ENCODE peak calls at places on chromosomes 2 and 18, in eight cellular contexts. One of them, this sample, is unnamed.

GRCh38 chr2:201680743-201681142 is 17.7 kb downstream of the MPP4 start:
- DNase-seq in GM12878: no peak
- DNase-seq in HCT116: peak
- DNase-seq in uterus: no peak
- DNase-seq in body of pancreas: no peak
- DNase-seq in GM12891: no peak
- DNase-seq in breast epithelium: no peak
- DNase-seq in Peyer's patch: no peak
- DNase-seq in this sample: peak

GRCh38 chr2:27735263-27735904 is 36.1 kb upstream of the MRPL33 start:
- DNase-seq in GM12878: no peak
- DNase-seq in HCT116: no peak
- DNase-seq in uterus: peak
- DNase-seq in body of pancreas: peak
- DNase-seq in GM12891: peak
- DNase-seq in breast epithelium: peak
- DNase-seq in Peyer's patch: peak
- DNase-seq in this sample: peak

GRCh38 chr2:203412555-203413331 is 84.5 kb downstream of the ABI2 start:
- DNase-seq in GM12878: no peak
- DNase-seq in HCT116: no peak
- DNase-seq in uterus: no peak
- DNase-seq in body of pancreas: no peak
- DNase-seq in GM12891: no peak
- DNase-seq in breast epithelium: no peak
- DNase-seq in Peyer's patch: no peak
- DNase-seq in this sample: no peak

GRCh38 chr18:58310517-58310916 is 266.5 kb downstream of the NEDD4L start:
- DNase-seq in GM12878: no peak
- DNase-seq in HCT116: no peak
- DNase-seq in uterus: no peak
- DNase-seq in body of pancreas: peak
- DNase-seq in GM12891: no peak
- DNase-seq in breast epithelium: no peak
- DNase-seq in Peyer's patch: peak
- DNase-seq in this sample: no peak

GRCh38 chr2:88690591-88691338 is 708 bp upstream of the RPIA start:
- DNase-seq in GM12878: no peak
- DNase-seq in HCT116: peak
- DNase-seq in uterus: peak
- DNase-seq in body of pancreas: peak
- DNase-seq in GM12891: no peak
- DNase-seq in breast epithelium: peak
- DNase-seq in Peyer's patch: no peak
- DNase-seq in this sample: peak

GRCh38 chr2:70088508-70089219 is 1.4 kb downstream of the PCBP1 start:
- DNase-seq in GM12878: no peak
- DNase-seq in HCT116: no peak
- DNase-seq in uterus: no peak
- DNase-seq in body of pancreas: no peak
- DNase-seq in GM12891: no peak
- DNase-seq in breast epithelium: no peak
- DNase-seq in Peyer's patch: no peak
- DNase-seq in this sample: no peak

GRCh38 chr2:88765154-88765948 is 73.9 kb downstream of the RPIA start:
- DNase-seq in GM12878: no peak
- DNase-seq in HCT116: no peak
- DNase-seq in uterus: no peak
- DNase-seq in body of pancreas: peak
- DNase-seq in GM12891: peak
- DNase-seq in breast epithelium: no peak
- DNase-seq in Peyer's patch: peak
- DNase-seq in this sample: no peak

GRCh38 chr2:210713122-210713521 is 156.7 kb downstream of the CPS1 start:
- DNase-seq in GM12878: no peak
- DNase-seq in HCT116: no peak
- DNase-seq in uterus: no peak
- DNase-seq in body of pancreas: no peak
- DNase-seq in GM12891: no peak
- DNase-seq in breast epithelium: no peak
- DNase-seq in Peyer's patch: no peak
- DNase-seq in this sample: no peak

GRCh38 chr2:200408428-200409311 is 101.2 kb downstream of the KCTD18 start:
- DNase-seq in GM12878: no peak
- DNase-seq in HCT116: peak
- DNase-seq in uterus: no peak
- DNase-seq in body of pancreas: no peak
- DNase-seq in GM12891: no peak
- DNase-seq in breast epithelium: no peak
- DNase-seq in Peyer's patch: peak
- DNase-seq in this sample: peak

GRCh38 chr18:27073404-27073830 is 111.7 kb downstream of the CHST9 start:
- DNase-seq in GM12878: peak
- DNase-seq in HCT116: no peak
- DNase-seq in uterus: no peak
- DNase-seq in body of pancreas: no peak
- DNase-seq in GM12891: peak
- DNase-seq in breast epithelium: no peak
- DNase-seq in Peyer's patch: no peak
- DNase-seq in this sample: no peak

GRCh38 chr2:241379481-241380480 is 23.7 kb downstream of the FARP2 start:
- DNase-seq in GM12878: no peak
- DNase-seq in HCT116: no peak
- DNase-seq in uterus: no peak
- DNase-seq in body of pancreas: no peak
- DNase-seq in GM12891: no peak
- DNase-seq in breast epithelium: no peak
- DNase-seq in Peyer's patch: no peak
- DNase-seq in this sample: no peak

GRCh38 chr2:43397411-43397810 is 171.0 kb upstream of the ZFP36L2 start:
- DNase-seq in GM12878: no peak
- DNase-seq in HCT116: no peak
- DNase-seq in uterus: no peak
- DNase-seq in body of pancreas: no peak
- DNase-seq in GM12891: no peak
- DNase-seq in breast epithelium: no peak
- DNase-seq in Peyer's patch: no peak
- DNase-seq in this sample: no peak

GRCh38 chr2:54558188-54558975 is 102.3 kb downstream of the SPTBN1 start:
- DNase-seq in GM12878: no peak
- DNase-seq in HCT116: peak
- DNase-seq in uterus: peak
- DNase-seq in body of pancreas: peak
- DNase-seq in GM12891: no peak
- DNase-seq in breast epithelium: peak
- DNase-seq in Peyer's patch: peak
- DNase-seq in this sample: no peak

GRCh38 chr2:3492951-3493609 is 26.3 kb downstream of the ADI1 start:
- DNase-seq in GM12878: no peak
- DNase-seq in HCT116: no peak
- DNase-seq in uterus: peak
- DNase-seq in body of pancreas: peak
- DNase-seq in GM12891: no peak
- DNase-seq in breast epithelium: no peak
- DNase-seq in Peyer's patch: no peak
- DNase-seq in this sample: no peak

GRCh38 chr18:51666717-51667320 is 469.3 kb upstream of the MEX3C start:
- DNase-seq in GM12878: no peak
- DNase-seq in HCT116: no peak
- DNase-seq in uterus: no peak
- DNase-seq in body of pancreas: peak
- DNase-seq in GM12891: no peak
- DNase-seq in breast epithelium: no peak
- DNase-seq in Peyer's patch: no peak
- DNase-seq in this sample: no peak

GRCh38 chr18:54942569-54942968 is 16.7 kb downstream of the CCDC68 start:
- DNase-seq in GM12878: no peak
- DNase-seq in HCT116: no peak
- DNase-seq in uterus: no peak
- DNase-seq in body of pancreas: no peak
- DNase-seq in GM12891: no peak
- DNase-seq in breast epithelium: no peak
- DNase-seq in Peyer's patch: no peak
- DNase-seq in this sample: no peak

GRCh38 chr2:12168354-12169059 is 422.1 kb downstream of the LPIN1 start:
- DNase-seq in GM12878: no peak
- DNase-seq in HCT116: no peak
- DNase-seq in uterus: no peak
- DNase-seq in body of pancreas: no peak
- DNase-seq in GM12891: no peak
- DNase-seq in breast epithelium: no peak
- DNase-seq in Peyer's patch: no peak
- DNase-seq in this sample: no peak

GRCh38 chr2:30509716-30510115 is 62.7 kb downstream of the LCLAT1 start:
- DNase-seq in GM12878: no peak
- DNase-seq in HCT116: no peak
- DNase-seq in uterus: no peak
- DNase-seq in body of pancreas: no peak
- DNase-seq in GM12891: no peak
- DNase-seq in breast epithelium: no peak
- DNase-seq in Peyer's patch: no peak
- DNase-seq in this sample: no peak

GRCh38 chr18:55635439-55635838 is 47.4 kb upstream of the TCF4 start:
- DNase-seq in GM12878: no peak
- DNase-seq in HCT116: no peak
- DNase-seq in uterus: no peak
- DNase-seq in body of pancreas: no peak
- DNase-seq in GM12891: no peak
- DNase-seq in breast epithelium: no peak
- DNase-seq in Peyer's patch: no peak
- DNase-seq in this sample: no peak

GRCh38 chr2:235418918-235419317 is 74.9 kb upstream of the AGAP1 start:
- DNase-seq in GM12878: no peak
- DNase-seq in HCT116: no peak
- DNase-seq in uterus: no peak
- DNase-seq in body of pancreas: no peak
- DNase-seq in GM12891: no peak
- DNase-seq in breast epithelium: no peak
- DNase-seq in Peyer's patch: no peak
- DNase-seq in this sample: no peak

DNA sequence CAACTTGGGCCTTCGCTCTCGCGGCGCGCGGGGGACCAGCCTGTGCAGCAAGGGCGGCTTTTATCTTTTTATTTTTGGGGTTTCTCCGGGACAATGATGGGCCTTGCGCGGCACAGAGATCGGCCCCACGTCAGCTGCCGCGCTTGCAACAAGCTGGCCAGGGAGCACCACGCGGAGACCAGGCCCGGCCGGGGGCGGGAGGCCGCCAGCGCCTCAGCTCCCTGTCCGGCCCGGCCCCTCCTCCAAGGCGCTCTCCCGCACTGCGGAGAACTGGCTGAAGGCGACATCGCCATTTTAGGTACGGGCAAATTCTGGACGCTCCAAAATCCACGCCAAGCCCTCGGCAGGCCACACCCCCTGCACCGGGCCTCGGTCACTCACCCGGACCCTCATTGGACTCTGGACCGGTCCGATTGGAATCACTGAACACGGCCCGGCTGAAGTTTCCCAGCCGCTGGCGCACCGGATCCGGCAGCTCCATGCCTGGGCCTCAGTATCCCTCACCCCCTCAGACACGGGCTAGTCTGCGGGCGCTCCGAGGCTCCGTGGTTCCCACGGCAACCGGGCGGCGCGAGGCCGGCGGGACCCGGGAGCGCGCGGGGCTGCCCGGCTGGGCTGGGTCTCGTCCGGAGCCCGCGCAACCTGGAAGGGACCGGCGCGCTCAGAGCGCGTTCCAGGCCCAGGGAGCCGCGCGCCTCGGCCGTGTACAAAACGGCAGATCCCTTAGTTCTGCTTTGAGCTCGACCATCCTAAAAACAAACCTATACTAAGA is at the start of gene TMEM17:
- DNase-seq in GM12878: peak
- DNase-seq in HCT116: peak
- DNase-seq in uterus: peak
- DNase-seq in body of pancreas: peak
- DNase-seq in GM12891: peak
- DNase-seq in breast epithelium: peak
- DNase-seq in Peyer's patch: peak
- DNase-seq in this sample: peak
- TF ChIP-seq POLR2A in GM12878: peak
- TF ChIP-seq POLR2A in HCT116: peak
- TF ChIP-seq POLR2A in uterus: peak
- TF ChIP-seq POLR2A in body of pancreas: peak
- TF ChIP-seq POLR2A in GM12891: no peak
- TF ChIP-seq POLR2A in breast epithelium: no peak
- TF ChIP-seq POLR2A in Peyer's patch: no peak
- TF ChIP-seq POLR2A in this sample: peak

GRCh38 chr2:177392373-177393246 is at the start of gene AGPS:
- DNase-seq in GM12878: peak
- DNase-seq in HCT116: peak
- DNase-seq in uterus: peak
- DNase-seq in body of pancreas: peak
- DNase-seq in GM12891: peak
- DNase-seq in breast epithelium: peak
- DNase-seq in Peyer's patch: peak
- DNase-seq in this sample: peak
- TF ChIP-seq POLR2A in GM12878: peak
- TF ChIP-seq POLR2A in HCT116: peak
- TF ChIP-seq POLR2A in uterus: peak
- TF ChIP-seq POLR2A in body of pancreas: peak
- TF ChIP-seq POLR2A in GM12891: peak
- TF ChIP-seq POLR2A in breast epithelium: no peak
- TF ChIP-seq POLR2A in Peyer's patch: peak
- TF ChIP-seq POLR2A in this sample: peak

GRCh38 chr18:9530226-9531009 is 55.1 kb downstream of the RALBP1 start:
- DNase-seq in GM12878: no peak
- DNase-seq in HCT116: no peak
- DNase-seq in uterus: no peak
- DNase-seq in body of pancreas: no peak
- DNase-seq in GM12891: no peak
- DNase-seq in breast epithelium: no peak
- DNase-seq in Peyer's patch: no peak
- DNase-seq in this sample: no peak
- TF ChIP-seq POLR2A in GM12878: no peak
- TF ChIP-seq POLR2A in HCT116: no peak
- TF ChIP-seq POLR2A in uterus: no peak
- TF ChIP-seq POLR2A in body of pancreas: no peak
- TF ChIP-seq POLR2A in GM12891: no peak
- TF ChIP-seq POLR2A in breast epithelium: no peak
- TF ChIP-seq POLR2A in Peyer's patch: no peak
- TF ChIP-seq POLR2A in this sample: no peak

DNA sequence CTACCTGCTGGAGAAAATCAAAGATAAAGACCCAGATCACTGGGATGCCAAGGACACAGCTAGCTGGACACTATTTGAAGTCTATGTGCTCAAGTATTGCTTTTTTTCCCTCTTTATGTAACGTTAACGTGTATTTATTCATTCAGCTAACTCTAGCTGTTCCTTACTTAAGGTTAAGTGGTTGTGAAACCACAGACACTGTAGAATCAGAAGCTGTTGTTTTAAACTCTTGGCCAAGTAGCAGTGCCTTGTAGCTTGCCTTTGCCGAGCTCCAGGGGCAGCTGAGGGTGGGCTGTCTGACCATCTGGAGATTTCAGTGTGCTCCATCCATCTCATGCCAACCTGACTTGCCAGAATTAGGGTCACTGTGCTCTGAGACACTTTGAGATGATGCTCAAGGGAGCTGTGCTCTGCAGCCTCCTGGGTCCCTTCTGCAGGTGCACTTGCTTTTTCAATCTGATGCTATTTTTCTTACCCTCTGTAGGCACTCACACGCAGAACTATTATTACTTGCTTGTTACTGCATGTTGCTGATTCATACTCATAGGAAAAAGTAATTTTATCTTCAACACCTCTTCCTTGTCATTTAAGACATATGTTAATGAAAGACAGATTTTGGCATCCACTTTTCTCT is 116.2 kb downstream of the METTL8 start:
- DNase-seq in GM12878: peak
- DNase-seq in HCT116: no peak
- DNase-seq in uterus: no peak
- DNase-seq in body of pancreas: no peak
- DNase-seq in GM12891: no peak
- DNase-seq in breast epithelium: no peak
- DNase-seq in Peyer's patch: no peak
- DNase-seq in this sample: no peak
- TF ChIP-seq POLR2A in GM12878: peak
- TF ChIP-seq POLR2A in HCT116: no peak
- TF ChIP-seq POLR2A in uterus: no peak
- TF ChIP-seq POLR2A in body of pancreas: no peak
- TF ChIP-seq POLR2A in GM12891: peak
- TF ChIP-seq POLR2A in breast epithelium: no peak
- TF ChIP-seq POLR2A in Peyer's patch: no peak
- TF ChIP-seq POLR2A in this sample: no peak

This sample was measured in H54.